ENCODE peak calls at places on chromosomes 13 and 19, in eight cellular contexts. U is B cell, Z is astrocyte of the spinal cord, T is A549, Y is colonic mucosa, F is BE2C, I is body of pancreas, V is BJ. C is an unnamed sample.

GRCh38 chr19:38665950-38666661 is 18.7 kb downstream of the ACTN4 start:
- DNase-seq in U (no peak), Z (no peak), T (peak; percentile 86), Y (no peak), F (no peak), I (peak; percentile 79), V (peak; percentile 65), C (no peak)

GRCh38 chr13:51222510-51223283 is 499 bp downstream of the FAM124A start:
- DNase-seq in U (no peak), Z (no peak), T (peak; percentile 6), Y (no peak), F (peak; percentile 49), I (no peak), V (no peak), C (no peak)

GRCh38 chr19:19558636-19559035 is 20.6 kb downstream of the CILP2 start:
- DNase-seq in U (no peak), Z (no peak), T (no peak), Y (no peak), F (no peak), I (no peak), V (no peak), C (no peak)

GRCh38 chr13:112057736-112058518 is 9.0 kb upstream of the SOX1 start:
- DNase-seq in U (no peak), Z (no peak), T (no peak), Y (no peak), F (no peak), I (no peak), V (no peak), C (no peak)

GRCh38 chr13:84962141-84962750 is 837.0 kb downstream of the SLITRK6 start:
- DNase-seq in U (no peak), Z (no peak), T (no peak), Y (no peak), F (peak; percentile 17), I (no peak), V (no peak), C (no peak)

GRCh38 chr13:100129605-100130004 is 40.7 kb downstream of the PCCA start:
- DNase-seq in U (no peak), Z (no peak), T (no peak), Y (no peak), F (no peak), I (no peak), V (no peak), C (no peak)

GRCh38 chr19:38852231-38853044 is 2.7 kb upstream of the HNRNPL start:
- DNase-seq in U (peak; percentile 67), Z (peak; percentile 54), T (peak; percentile 89), Y (peak; percentile 75), F (no peak), I (peak; percentile 59), V (no peak), C (peak; percentile 85)

GRCh38 chr13:44415815-44416214 is 42.2 kb downstream of the SERP2 start:
- DNase-seq in U (no peak), Z (no peak), T (no peak), Y (no peak), F (no peak), I (no peak), V (no peak), C (no peak)

GRCh38 chr13:37164635-37165034 is 59.2 kb upstream of the CSNK1A1L start:
- DNase-seq in U (no peak), Z (no peak), T (no peak), Y (no peak), F (no peak), I (no peak), V (no peak), C (no peak)

GRCh38 chr13:109835321-109835720 is 48.9 kb upstream of the IRS2 start:
- DNase-seq in U (no peak), Z (no peak), T (no peak), Y (no peak), F (no peak), I (no peak), V (no peak), C (no peak)

GRCh38 chr19:32874605-32875004 is 5.0 kb upstream of the SLC7A9 start:
- DNase-seq in U (no peak), Z (no peak), T (no peak), Y (no peak), F (no peak), I (no peak), V (no peak), C (no peak)

GRCh38 chr19:11651062-11651461 is 53.8 kb downstream of the ZNF627 start:
- DNase-seq in U (no peak), Z (no peak), T (no peak), Y (no peak), F (no peak), I (no peak), V (no peak), C (no peak)

GRCh38 chr13:30618938-30619289 is 1.2 kb downstream of the USPL1 start:
- DNase-seq in U (no peak), Z (peak; percentile 3), T (no peak), Y (no peak), F (no peak), I (no peak), V (no peak), C (no peak)

GRCh38 chr13:30622551-30622950 is 4.8 kb downstream of the USPL1 start:
- DNase-seq in U (no peak), Z (no peak), T (no peak), Y (no peak), F (no peak), I (no peak), V (no peak), C (no peak)

GRCh38 chr13:30618186-30618937 is 642 bp downstream of the USPL1 start:
- DNase-seq in U (peak; percentile 44), Z (no peak), T (no peak), Y (no peak), F (no peak), I (peak; percentile 15), V (no peak), C (peak; percentile 35)

GRCh38 chr13:30619731-30620130 is 2.0 kb downstream of the USPL1 start:
- DNase-seq in U (no peak), Z (no peak), T (no peak), Y (no peak), F (no peak), I (no peak), V (no peak), C (no peak)

DNA sequence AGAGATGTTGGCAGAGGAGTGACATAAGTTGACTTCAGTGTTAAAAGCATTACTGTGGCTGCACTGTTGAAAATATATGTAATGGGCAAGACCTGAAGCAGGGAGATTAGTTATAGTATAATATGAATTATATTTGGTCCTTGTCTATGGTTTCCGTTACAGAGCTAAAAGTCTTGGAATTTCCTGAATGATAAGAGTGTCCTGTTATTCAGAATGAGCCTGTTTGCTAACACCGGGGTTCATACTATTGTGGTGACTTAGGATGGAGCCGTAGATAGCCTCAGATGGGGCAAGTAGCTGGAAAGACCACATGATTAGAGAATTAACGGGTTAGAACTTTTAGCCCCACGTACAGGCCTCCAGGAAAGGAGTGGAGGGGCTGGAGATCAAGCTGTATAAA is 5.7 kb downstream of the USPL1 start:
- DNase-seq in U (no peak), Z (no peak), T (no peak), Y (no peak), F (no peak), I (no peak), V (no peak), C (no peak)
- TF ChIP-seq CTCF in U (no peak), Z (no peak), T (no peak), Y (no peak), F (no peak), I (no peak), V (no peak), C (no peak)

GRCh38 chr19:13796301-13797057 is 1.2 kb downstream of the ZSWIM4 start:
- DNase-seq in U (no peak), Z (peak; percentile 90), T (peak; percentile 87), Y (peak; percentile 51), F (no peak), I (peak; percentile 76), V (peak; percentile 87), C (peak; percentile 44)

GRCh38 chr19:13795595-13796300 is 505 bp downstream of the ZSWIM4 start:
- DNase-seq in U (no peak), Z (no peak), T (peak; percentile 23), Y (peak; percentile 32), F (no peak), I (peak; percentile 45), V (no peak), C (peak; percentile 24)

GRCh38 chr19:13794752-13795589 is at the start of gene ZSWIM4:
- DNase-seq in U (peak; percentile 99), Z (peak; percentile 100), T (peak; percentile 97), Y (peak; percentile 99), F (peak; percentile 99), I (peak; percentile 99), V (peak; percentile 97), C (peak; percentile 98)

GRCh38 chr19:13797870-13798269 is 2.6 kb downstream of the ZSWIM4 start:
- DNase-seq in U (no peak), Z (peak; percentile 84), T (peak; percentile 59), Y (no peak), F (no peak), I (peak; percentile 36), V (peak; percentile 52), C (no peak)

DNA sequence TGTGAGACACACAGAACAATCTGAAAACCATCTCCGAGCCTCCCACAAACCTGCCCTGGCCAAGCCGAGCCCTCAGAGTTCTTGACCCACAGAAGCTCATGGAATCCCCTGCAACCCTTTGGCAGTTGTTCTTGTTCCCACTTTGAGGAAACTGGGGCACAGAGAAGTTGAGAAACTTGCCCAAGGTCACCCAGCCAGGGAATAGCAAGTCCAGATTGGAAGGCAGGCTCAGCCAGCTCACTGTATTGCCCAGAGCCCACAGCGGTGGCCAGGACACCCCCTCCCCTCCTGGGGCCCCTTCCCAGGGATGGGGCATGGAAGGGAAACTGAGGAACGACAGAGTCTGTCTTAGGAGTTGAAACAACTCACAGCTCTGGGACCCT is 1.8 kb downstream of the ZSWIM4 start:
- DNase-seq in U (no peak), Z (no peak), T (no peak), Y (no peak), F (no peak), I (no peak), V (no peak), C (no peak)
- TF ChIP-seq CTCF in U (no peak), Z (no peak), T (no peak), Y (no peak), F (no peak), I (no peak), V (no peak), C (no peak)

DNA sequence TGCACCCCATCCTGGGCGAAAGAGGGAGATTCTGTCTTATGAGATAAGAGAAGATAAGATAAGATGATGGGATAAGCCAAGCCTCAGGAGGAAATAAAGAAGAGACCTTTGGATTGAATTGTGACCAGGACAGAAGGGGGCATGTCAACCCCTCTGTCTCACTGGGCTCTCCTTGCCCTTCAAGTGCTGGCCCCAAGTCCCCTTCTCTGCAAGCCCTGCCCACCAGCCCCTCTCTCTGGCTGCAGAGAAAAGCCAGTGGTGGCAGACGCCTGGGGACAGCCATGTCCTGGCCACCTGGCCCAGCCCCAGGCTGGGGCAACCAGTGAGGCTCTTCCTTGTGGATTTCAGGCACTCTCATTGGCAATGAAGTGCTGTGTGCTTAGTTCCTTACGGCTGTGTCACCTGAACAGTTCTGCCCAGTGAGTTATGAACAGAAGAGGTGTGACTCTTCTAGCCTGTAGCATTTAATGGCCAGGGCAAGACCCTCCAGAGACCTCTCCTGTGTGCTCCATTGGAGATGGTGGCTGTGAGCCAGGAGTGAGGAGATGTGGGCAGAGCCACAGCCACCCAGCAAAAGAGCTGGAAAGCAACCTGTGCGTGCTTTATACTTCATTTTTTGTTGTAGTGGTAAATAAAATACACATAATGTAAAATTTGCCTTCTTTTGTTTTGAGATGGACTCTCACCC is 6.1 kb upstream of the BTBD2 start:
- DNase-seq in U (no peak), Z (no peak), T (no peak), Y (no peak), F (no peak), I (no peak), V (no peak), C (no peak)
- TF ChIP-seq CTCF in U (no peak), Z (no peak), T (no peak), Y (no peak), F (no peak), I (no peak), V (no peak), C (no peak)

GRCh38 chr19:9847087-9847671 is 12.1 kb downstream of the PIN1 start:
- DNase-seq in U (no peak), Z (peak; percentile 88), T (peak; percentile 70), Y (peak; percentile 35), F (peak; percentile 62), I (peak; percentile 35), V (peak; percentile 66), C (peak; percentile 82)
- TF ChIP-seq CTCF in U (no peak), Z (peak; percentile 91), T (peak; percentile 48), Y (no peak), F (peak; percentile 53), I (peak; percentile 7), V (peak; percentile 94), C (no peak)

C was measured in activated CD8-positive, alpha-beta T cell treated with anti-CD3 and anti-CD28 coated beads for 36 hours.